ENCODE peak calls at places on chromosomes 6 and 20, in nine cellular contexts. G is WTC11; J is NCI-H146; Q is HS-27A; W is A172; F is activated CD8-positive, alpha-beta T cell treated with anti-CD3 and anti-CD28 coated beads for 36 hours; D is HTR-8/SVneo; T is renal cortical epithelial cell; L is ovary. A is an unnamed sample.

GRCh38 chr20:36281785-36282380 is 24.3 kb upstream of the DLGAP4 start:
- DNase-seq in J (no peak), G (no peak), D (no peak), L (no peak), Q (no peak), F (no peak), T (no peak), W (no peak), A (no peak)

GRCh38 chr6:43966806-43967575 is 160.3 kb downstream of the MRPL14 start:
- DNase-seq in L (no peak), Q (no peak), J (no peak), W (no peak), T (no peak), D (no peak), F (no peak), G (no peak), A (no peak)

GRCh38 chr6:118551673-118552063 is 3.6 kb downstream of the PLN start:
- DNase-seq in Q (no peak), T (peak; percentile 74), J (no peak), G (no peak), L (no peak), W (no peak), F (no peak), D (no peak), A (no peak)

GRCh38 chr6:161951139-161951538 is 677.3 kb upstream of the AGPAT4 start:
- DNase-seq in D (no peak), W (no peak), Q (no peak), F (no peak), L (no peak), G (no peak), J (peak; percentile 12), T (no peak), A (no peak)

GRCh38 chr6:27138837-27139752 is 108.4 kb upstream of the PRSS16 start:
- DNase-seq in D (peak; percentile 67), J (peak; percentile 98), W (no peak), Q (no peak), L (no peak), G (peak; percentile 77), T (peak; percentile 48), F (peak; percentile 83), A (peak; percentile 97)

GRCh38 chr20:4973330-4974097 is 27.8 kb downstream of the SLC23A2 start:
- DNase-seq in G (no peak), D (no peak), L (peak; percentile 77), T (peak; percentile 87), Q (peak; percentile 47), W (no peak), F (peak; percentile 77), J (no peak), A (peak; percentile 96)

GRCh38 chr6:4351857-4352669 is 216.7 kb upstream of the ECI2 start:
- DNase-seq in J (no peak), F (no peak), W (peak; percentile 92), Q (peak; percentile 71), T (peak; percentile 83), L (peak; percentile 46), D (peak; percentile 81), G (no peak), A (no peak)

GRCh38 chr6:141884850-141885249 is 247.9 kb upstream of the GJE1 start:
- DNase-seq in D (no peak), J (no peak), T (no peak), F (no peak), L (no peak), W (no peak), G (no peak), Q (no peak), A (no peak)

GRCh38 chr6:38631186-38631783 is 8.4 kb downstream of the BTBD9 start:
- DNase-seq in W (no peak), G (no peak), Q (no peak), L (no peak), F (peak; percentile 2), J (no peak), D (no peak), T (no peak), A (no peak)

A was measured in GM12865.